ENCODE peak calls at places on chromosomes 11 and 22, in nine cellular contexts. K is SW 1271; T is activated CD4-positive, alpha-beta memory T cell treated with anti-CD3 and anti-CD28 coated beads, Interleukin-2, amount 10 ng/mL, durations not matched to agents 7 days and 5 days; R is ACHN; Y is NCI-H748 treated with DMSO at 0.1 percent for 48 hours; E is HFFc6; P is hypothalamus; W is activated T-cell treated with anti-CD3 and anti-CD28 coated beads, Interleukin-2, amount 50 U/mL, for 72 hours; F is activated CD8-positive, alpha-beta memory T cell treated with anti-CD3 and anti-CD28 coated beads, Interleukin-2, amount 50 U/mL, for 48 hours. S is an unnamed sample.
A peak's percentile ranks its signal among the peaks of the same experiment; 100 is the strongest.

GRCh38 chr11:95699631-95700470 is 89.7 kb downstream of the FAM76B start:
- DNase-seq in K (no peak), T (no peak), R (no peak), Y (no peak), E (no peak), P (no peak), W (no peak), F (no peak), S (no peak)

GRCh38 chr22:41947181-41948080 is 479 bp upstream of the CENPM start:
- DNase-seq in K (no peak), T (no peak), R (no peak), Y (no peak), E (no peak), P (no peak), W (no peak), F (no peak), S (no peak)

GRCh38 chr11:118953265-118953664 is 2.8 kb upstream of the UPK2 start:
- DNase-seq in K (no peak), T (no peak), R (no peak), Y (peak; percentile 77), E (peak; percentile 43), P (peak; percentile 11), W (no peak), F (no peak), S (no peak)

GRCh38 chr11:115215694-115216615 is 288.3 kb downstream of the CADM1 start:
- DNase-seq in K (peak; percentile 14), T (no peak), R (peak; percentile 35), Y (no peak), E (no peak), P (no peak), W (no peak), F (no peak), S (no peak)

GRCh38 chr22:43128116-43128515 is 15.1 kb downstream of the MCAT start:
- DNase-seq in K (no peak), T (no peak), R (no peak), Y (no peak), E (no peak), P (no peak), W (no peak), F (no peak), S (no peak)

GRCh38 chr11:19982761-19983495 is 177.3 kb downstream of the DBX1 start:
- DNase-seq in K (no peak), T (no peak), R (no peak), Y (no peak), E (no peak), P (no peak), W (no peak), F (no peak), S (no peak)

GRCh38 chr11:121536116-121536515 is 83.3 kb upstream of the SORL1-AS1 start:
- DNase-seq in K (no peak), T (no peak), R (no peak), Y (no peak), E (no peak), P (no peak), W (no peak), F (no peak), S (no peak)

GRCh38 chr11:95599959-95600586 is 189.5 kb downstream of the FAM76B start:
- DNase-seq in K (no peak), T (no peak), R (no peak), Y (no peak), E (no peak), P (no peak), W (no peak), F (no peak), S (no peak)

GRCh38 chr22:45042263-45042662 is 32.5 kb upstream of the PHF21B start:
- DNase-seq in K (no peak), T (no peak), R (no peak), Y (no peak), E (no peak), P (no peak), W (no peak), F (no peak), S (no peak)

GRCh38 chr22:49364398-49364797 is 463.3 kb downstream of the BRD1 start:
- DNase-seq in K (no peak), T (no peak), R (no peak), Y (no peak), E (no peak), P (no peak), W (no peak), F (peak; percentile 10), S (no peak)

GRCh38 chr11:129866328-129866727 is 29.1 kb downstream of the NFRKB start:
- DNase-seq in K (no peak), T (no peak), R (no peak), Y (no peak), E (no peak), P (no peak), W (no peak), F (no peak), S (no peak)

GRCh38 chr11:132784441-132784840 is 747.9 kb downstream of the OPCML start:
- DNase-seq in K (no peak), T (no peak), R (no peak), Y (no peak), E (peak; percentile 35), P (no peak), W (no peak), F (no peak), S (no peak)

GRCh38 chr22:29040385-29041275 is 21.0 kb downstream of the C22orf31 start:
- DNase-seq in K (peak; percentile 64), T (peak; percentile 62), R (peak; percentile 73), Y (peak; percentile 32), E (peak; percentile 86), P (no peak), W (peak; percentile 66), F (peak; percentile 64), S (peak; percentile 66)

GRCh38 chr22:39743955-39744752 is 149.4 kb downstream of the ENTHD1 start:
- DNase-seq in K (no peak), T (no peak), R (no peak), Y (no peak), E (no peak), P (no peak), W (no peak), F (no peak), S (no peak)

GRCh38 chr11:1918436-1919315 is 827 bp upstream of the TNNT3 start:
- DNase-seq in K (peak; percentile 3), T (no peak), R (peak; percentile 10), Y (no peak), E (no peak), P (no peak), W (no peak), F (no peak), S (no peak)

S was measured in GM10248.